ENCODE peak calls at places on chromosome 12, in nine cellular contexts. I is amygdala; J is activated CD4-positive, alpha-beta T cell treated with anti-CD3 and anti-CD28 coated beads, Interleukin-2, amount 50 U/mL, for 24 hours; Q is brain pericyte; H is esophagus squamous epithelium; E is amniotic stem cell; V is NCI-H1092 treated with DMSO at 0.1 percent for 48 hours; K is H9; Z is PC-3. G is an unnamed sample.

GRCh38 chr12:96210376-96211055 is 16.3 kb downstream of the ELK3 start:
- DNase-seq in V (no peak), J (no peak), E (no peak), I (no peak), K (no peak), Q (no peak), H (no peak), Z (no peak), G (no peak)

GRCh38 chr12:71938728-71939385 is at the start of gene TPH2:
- DNase-seq in Q (peak), E (peak), Z (peak), I (no peak), H (no peak), J (no peak), K (peak), V (no peak), G (peak)

GRCh38 chr12:62683724-62684501 is 217.3 kb downstream of the MON2 start:
- DNase-seq in I (no peak), J (no peak), V (no peak), E (no peak), Q (no peak), Z (no peak), K (no peak), H (no peak), G (no peak)

GRCh38 chr12:51077930-51078329 is 5.5 kb downstream of the CSRNP2 start:
- DNase-seq in Z (no peak), V (no peak), H (no peak), I (no peak), J (no peak), K (no peak), E (no peak), Q (no peak), G (no peak)

GRCh38 chr12:63013302-63013701 is 78.4 kb upstream of the PPM1H start:
- DNase-seq in J (no peak), I (no peak), Z (no peak), E (no peak), Q (no peak), H (no peak), K (no peak), V (no peak), G (no peak)

GRCh38 chr12:2904260-2904659 is 13.6 kb downstream of the TULP3 start:
- DNase-seq in Z (no peak), V (no peak), H (no peak), Q (no peak), J (no peak), I (no peak), E (no peak), K (no peak), G (no peak)

GRCh38 chr12:110547090-110547489 is 36.0 kb downstream of the PPTC7 start:
- DNase-seq in J (no peak), Z (no peak), I (no peak), E (no peak), Q (no peak), K (no peak), H (no peak), V (no peak), G (no peak)

GRCh38 chr12:12803186-12803585 is 10.0 kb upstream of the DDX47 start:
- DNase-seq in J (no peak), I (no peak), E (peak), H (no peak), V (peak), K (no peak), Z (peak), Q (no peak), G (no peak)

GRCh38 chr12:50984899-50985298 is 32.6 kb downstream of the HIGD1C start:
- DNase-seq in Q (no peak), E (no peak), I (no peak), Z (no peak), K (no peak), V (no peak), J (no peak), H (no peak), G (no peak)

GRCh38 chr12:122022393-122023338 is 982 bp downstream of the BCL7A start:
- DNase-seq in V (peak), H (no peak), J (no peak), I (no peak), E (no peak), K (peak), Z (peak), Q (no peak), G (no peak)

GRCh38 chr12:9674226-9674590 is 4.7 kb downstream of the CLEC2D start:
- DNase-seq in I (no peak), V (no peak), Z (no peak), K (no peak), J (no peak), E (no peak), Q (no peak), H (no peak), G (no peak)

GRCh38 chr12:92927055-92927435 is 2.0 kb downstream of the EEA1 start:
- DNase-seq in E (peak), Q (no peak), V (no peak), J (peak), K (no peak), I (no peak), Z (peak), H (no peak), G (no peak)

GRCh38 chr12:117501470-117501869 is 140.0 kb upstream of the NOS1 start:
- DNase-seq in H (no peak), Q (no peak), E (no peak), J (no peak), I (no peak), V (no peak), Z (no peak), K (no peak), G (no peak)

GRCh38 chr12:31517994-31518393 is 72.9 kb downstream of the DENND5B start:
- DNase-seq in I (no peak), V (peak), J (no peak), Q (no peak), E (no peak), K (no peak), Z (no peak), H (no peak), G (no peak)